ENCODE peak calls at places on chromosomes 16 and 17, in seven cellular contexts. H, J, P, C, N, V and X are unnamed samples.
A peak's percentile ranks its signal among the peaks of the same experiment; 100 is the strongest.

GRCh38 chr17:19000531-19001011 is 4.0 kb downstream of the FAM83G start:
- DNase-seq in H (peak; percentile 83), J (no peak), P (no peak), C (no peak), N (no peak), V (peak; percentile 11), X (no peak)

GRCh38 chr16:66548068-66548467 is 1.9 kb downstream of the TK2 start:
- DNase-seq in H (no peak), J (no peak), P (no peak), C (no peak), N (no peak), V (no peak), X (no peak)

GRCh38 chr17:70636517-70637133 is 467.3 kb downstream of the KCNJ2 start:
- DNase-seq in H (no peak), J (no peak), P (peak; percentile 24), C (no peak), N (no peak), V (peak; percentile 66), X (no peak)

GRCh38 chr16:83482545-83483162 is 325.1 kb upstream of the HSBP1 start:
- DNase-seq in H (no peak), J (no peak), P (no peak), C (no peak), N (no peak), V (no peak), X (no peak)

GRCh38 chr17:76142044-76143041 is 1.3 kb upstream of the FOXJ1 start:
- DNase-seq in H (no peak), J (no peak), P (no peak), C (no peak), N (no peak), V (no peak), X (no peak)

GRCh38 chr16:578870-579405 is 9.2 kb downstream of the PIGQ start:
- DNase-seq in H (peak; percentile 78), J (peak; percentile 64), P (peak; percentile 73), C (peak; percentile 89), N (peak; percentile 42), V (peak; percentile 69), X (no peak)

GRCh38 chr17:48869821-48870318 is 22.7 kb upstream of the ATP5MC1 start:
- DNase-seq in H (no peak), J (no peak), P (no peak), C (no peak), N (no peak), V (no peak), X (no peak)

GRCh38 chr16:70725912-70726828 is 40.3 kb upstream of the MTSS2 start:
- DNase-seq in H (peak; percentile 43), J (peak; percentile 80), P (peak; percentile 85), C (no peak), N (no peak), V (peak; percentile 79), X (no peak)

GRCh38 chr16:31707743-31708335 is 165.8 kb upstream of the ZNF267 start:
- DNase-seq in H (no peak), J (no peak), P (no peak), C (no peak), N (no peak), V (no peak), X (no peak)

GRCh38 chr17:41734139-41734948 is at the start of gene HAP1:
- DNase-seq in H (peak; percentile 25), J (peak; percentile 37), P (peak; percentile 65), C (peak; percentile 78), N (no peak), V (peak; percentile 17), X (no peak)

GRCh38 chr16:57384248-57385070 is 12.2 kb downstream of the CX3CL1 start:
- DNase-seq in H (no peak), J (no peak), P (no peak), C (no peak), N (no peak), V (no peak), X (no peak)

GRCh38 chr16:4683255-4684029 is 9.9 kb upstream of the NUDT16L1 start:
- DNase-seq in H (no peak), J (no peak), P (no peak), C (peak; percentile 53), N (no peak), V (no peak), X (no peak)

GRCh38 chr16:23182206-23182674 is 305 bp upstream of the SCNN1G start:
- DNase-seq in H (peak; percentile 65), J (peak; percentile 52), P (peak; percentile 74), C (peak; percentile 99), N (peak; percentile 56), V (peak; percentile 56), X (no peak)

DNA sequence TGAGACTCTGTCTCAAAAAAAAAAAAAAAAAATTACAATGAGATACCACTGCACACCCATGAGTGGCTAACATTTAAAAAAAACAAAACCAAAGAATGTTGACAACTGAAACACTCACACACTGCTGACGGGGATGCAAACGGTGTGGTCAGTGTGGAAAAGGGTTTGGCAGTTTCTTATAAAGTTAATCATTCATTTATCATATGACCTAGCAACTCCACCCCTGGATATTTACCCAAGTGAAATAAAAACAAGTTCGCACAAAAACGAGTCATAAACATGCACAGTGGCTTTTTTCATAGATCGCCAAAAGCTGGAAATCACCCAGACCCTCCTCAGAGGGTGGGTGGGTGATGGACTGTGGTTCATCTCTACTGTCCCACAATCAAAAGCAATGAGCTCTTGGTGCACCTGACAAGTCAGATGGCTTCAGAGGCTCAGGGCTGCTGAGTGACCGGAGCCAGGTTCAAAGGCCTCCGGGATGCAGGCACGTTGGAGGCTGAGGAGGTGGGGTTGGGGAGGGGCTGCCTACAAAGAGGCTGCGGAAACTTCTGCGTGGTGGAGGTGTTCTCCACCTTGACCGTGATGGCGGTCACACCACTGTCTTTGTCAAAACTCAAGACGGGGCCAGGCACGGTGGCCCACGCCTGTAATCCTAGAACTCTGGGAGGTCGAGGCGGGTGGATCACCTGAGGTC is 14.1 kb downstream of the RAB40B start:
- DNase-seq in H (no peak), J (no peak), P (no peak), C (no peak), N (no peak), V (no peak), X (no peak)
- H3K4me3 ChIP-seq in H (no peak overlapping the region), J (no peak overlapping the region), P (no peak overlapping the region), C (no peak overlapping the region), N (no peak overlapping the region), V (no peak overlapping the region), X (no peak overlapping the region)

DNA sequence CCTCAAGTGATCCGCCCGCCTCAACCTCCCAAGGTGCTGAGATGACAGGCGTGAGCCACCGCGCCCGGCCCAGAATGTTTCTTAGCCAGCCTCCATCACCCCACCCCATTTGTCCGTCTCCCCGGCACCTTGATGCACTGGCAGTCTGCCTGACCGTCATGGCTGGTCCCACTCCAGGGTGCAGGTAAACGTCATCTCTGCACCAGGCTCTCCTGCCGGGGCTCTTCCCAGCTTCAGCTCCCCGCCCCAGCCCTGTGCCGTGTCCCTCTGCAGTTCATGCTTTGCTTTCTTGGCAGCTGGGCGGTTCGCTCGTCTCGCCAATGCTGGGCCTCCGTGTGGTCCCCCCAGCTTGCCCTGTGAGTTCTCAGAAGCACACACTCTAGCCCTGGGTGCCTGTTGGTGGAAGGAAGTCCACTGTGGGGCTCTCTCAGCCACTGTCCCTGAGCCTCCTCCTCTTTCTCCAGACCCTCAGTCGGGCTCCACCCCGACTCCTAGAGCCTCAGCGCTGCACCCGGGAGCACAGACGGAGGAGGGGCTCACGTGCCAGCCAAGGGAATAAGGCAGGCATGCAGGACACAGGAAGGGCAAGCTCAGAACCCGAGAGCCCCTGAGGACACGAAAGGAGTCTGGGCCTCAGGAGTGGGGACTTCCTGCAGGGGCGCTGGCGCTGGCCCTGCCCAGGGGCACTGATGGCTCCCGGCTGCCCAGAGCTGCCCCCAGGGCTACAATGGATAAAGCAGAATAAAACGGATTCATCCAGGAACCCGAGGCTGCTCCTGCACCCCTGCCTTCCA is 12.0 kb downstream of the HS3ST6 start:
- DNase-seq in H (no peak), J (no peak), P (no peak), C (no peak), N (no peak), V (no peak), X (no peak)
- TF ChIP-seq CTCF in H (no peak), J (no peak), P (no peak), C (no peak), N (no peak), V (no peak), X (peak; percentile 11)

GRCh38 chr17:79305831-79306687 is 231.4 kb downstream of the ENGASE start:
- DNase-seq in H (peak; percentile 30), J (peak; percentile 37), P (peak; percentile 72), C (peak; percentile 70), N (no peak), V (no peak), X (no peak)

GRCh38 chr17:79305376-79305775 is 230.8 kb downstream of the ENGASE start:
- DNase-seq in H (no peak), J (no peak), P (no peak), C (no peak), N (no peak), V (no peak), X (no peak)

GRCh38 chr17:79306688-79307323 is 232.2 kb downstream of the ENGASE start:
- DNase-seq in H (peak; percentile 12), J (peak; percentile 29), P (peak; percentile 21), C (peak; percentile 73), N (no peak), V (no peak), X (no peak)

GRCh38 chr17:79303641-79304205 is 229.1 kb downstream of the ENGASE start:
- DNase-seq in H (no peak), J (no peak), P (no peak), C (no peak), N (no peak), V (no peak), X (no peak)

DNA sequence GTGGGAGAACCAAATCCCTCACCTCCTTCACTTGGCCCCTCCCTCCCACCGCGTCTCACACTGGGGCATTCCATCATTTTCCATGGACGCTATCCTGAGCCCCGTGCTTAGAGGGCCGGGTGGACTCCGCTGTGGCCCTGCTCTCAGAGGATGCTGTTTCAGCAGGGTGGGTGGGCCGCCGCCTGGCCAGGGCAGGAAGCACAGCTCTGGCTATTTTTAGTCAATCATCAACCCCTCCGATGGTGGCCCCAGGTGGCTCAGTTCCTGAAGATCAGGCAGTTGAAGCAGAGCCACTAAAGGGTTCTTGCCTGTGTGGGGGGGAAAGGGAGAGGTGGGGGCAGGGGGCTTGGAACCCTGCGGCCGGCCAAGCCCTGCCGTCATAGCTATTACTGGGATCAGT is 230.3 kb downstream of the ENGASE start:
- DNase-seq in H (no peak), J (no peak), P (no peak), C (no peak), N (no peak), V (no peak), X (no peak)
- H3K36me3 ChIP-seq in H (no peaks in the 10 kb centered on the region), J (no peaks in the 10 kb centered on the region), P (no peaks in the 10 kb centered on the region), C (no peaks in the 10 kb centered on the region), N (no peaks in the 10 kb centered on the region), V (no peaks in the 10 kb centered on the region), X (no peaks in the 10 kb centered on the region)

GRCh38 chr17:64778367-64779290 is 116.5 kb upstream of the SMURF2 start:
- DNase-seq in H (no peak), J (peak; percentile 23), P (peak; percentile 33), C (peak; percentile 73), N (no peak), V (no peak), X (no peak)
- H3K4me3 ChIP-seq in H (peak overlapping the region; percentile 40), J (no peak overlapping the region), P (peak overlapping the region; percentile 39), C (peak overlapping the region; percentile 53), N (no peak overlapping the region), V (no peak overlapping the region), X (no peak overlapping the region)